ENCODE peak calls at places on chromosomes 7 and 10, in five cellular contexts. J, L, P, V and U are unnamed samples.

GRCh38 chr10:47243791-47244190 is 56.2 kb upstream of the GDF10 start:
- DNase-seq in J (no peak), L (no peak), P (no peak), V (no peak), U (peak)

GRCh38 chr10:29895436-29895835 is 163.9 kb downstream of the JCAD start:
- DNase-seq in J (no peak), L (no peak), P (no peak), V (no peak), U (peak)

GRCh38 chr10:16904619-16905018 is 87.4 kb upstream of the RSU1 start:
- DNase-seq in J (no peak), L (no peak), P (no peak), V (no peak), U (no peak)

GRCh38 chr7:45384499-45384898 is 189.7 kb upstream of the ADCY1 start:
- DNase-seq in J (no peak), L (no peak), P (no peak), V (no peak), U (no peak)

GRCh38 chr10:45545150-45545549 is 127.4 kb downstream of the ZFAND4 start:
- DNase-seq in J (no peak), L (no peak), P (no peak), V (no peak), U (no peak)

GRCh38 chr7:152760384-152761115 is 998 bp downstream of the ACTR3B start:
- DNase-seq in J (no peak), L (no peak), P (no peak), V (no peak), U (no peak)

GRCh38 chr10:101716891-101717659 is 22.1 kb upstream of the FBXW4 start:
- DNase-seq in J (no peak), L (peak), P (no peak), V (no peak), U (no peak)

GRCh38 chr7:119964640-119965542 is 308.1 kb upstream of the KCND2 start:
- DNase-seq in J (no peak), L (no peak), P (no peak), V (no peak), U (no peak)

GRCh38 chr7:27897441-27897847 is 157.5 kb downstream of the TAX1BP1 start:
- DNase-seq in J (no peak), L (no peak), P (no peak), V (no peak), U (no peak)

GRCh38 chr10:78292987-78293865 is 259.6 kb downstream of the RPS24 start:
- DNase-seq in J (no peak), L (no peak), P (no peak), V (no peak), U (peak)